ENCODE peak calls at places on chromosomes 6 and 20, in five cellular contexts. F is A673, N is fibroblast of lung, T is K562, E is hepatocyte. V is an unnamed sample.

GRCh38 chr6:4615891-4616290 is 160.3 kb upstream of the CDYL start:
- DNase-seq in E (no peak), N (no peak), F (no peak), T (no peak), V (no peak)

GRCh38 chr6:26445934-26446667 is 5.8 kb downstream of the BTN3A3 start:
- DNase-seq in E (no peak), T (no peak), F (no peak), N (no peak), V (no peak)

GRCh38 chr6:37485259-37485658 is 14.4 kb downstream of the CCDC167 start:
- DNase-seq in N (no peak), F (no peak), T (peak; percentile 63), E (no peak), V (peak; percentile 51)

GRCh38 chr20:61584851-61585250 is 332.8 kb downstream of the CDH4 start:
- DNase-seq in F (no peak), N (no peak), T (peak; percentile 6), E (no peak), V (no peak)

GRCh38 chr20:60446273-60447111 is 488.3 kb downstream of the CDH26 start:
- DNase-seq in E (no peak), T (no peak), F (no peak), N (peak; percentile 4), V (no peak)

GRCh38 chr6:152750694-152751093 is at the start of gene VIP:
- DNase-seq in E (peak; percentile 64), T (peak; percentile 37), F (peak; percentile 56), N (peak; percentile 24), V (peak; percentile 82)

GRCh38 chr20:37096415-37097039 is 730 bp upstream of the RBL1 start:
- DNase-seq in F (no peak), T (peak; percentile 61), E (no peak), N (no peak), V (peak; percentile 7)

GRCh38 chr20:38893485-38894090 is 32.6 kb upstream of the FAM83D start:
- DNase-seq in F (peak; percentile 46), N (peak; percentile 8), T (peak; percentile 82), E (peak; percentile 79), V (peak; percentile 76)

GRCh38 chr6:140752234-140752633 is 1377.8 kb upstream of the CITED2 start:
- DNase-seq in N (no peak), T (no peak), E (no peak), F (no peak), V (no peak)

GRCh38 chr6:42653851-42654250 is 68.5 kb downstream of the PRPH2 start:
- DNase-seq in T (no peak), E (no peak), N (no peak), F (no peak), V (no peak)

GRCh38 chr6:138035070-138035469 is 72.1 kb downstream of the PERP start:
- DNase-seq in T (no peak), N (no peak), E (no peak), F (no peak), V (no peak)

GRCh38 chr6:119979862-119980261 is 630.3 kb upstream of the MAN1A1 start:
- DNase-seq in N (no peak), F (peak; percentile 13), T (peak; percentile 9), E (no peak), V (peak; percentile 40)

GRCh38 chr20:396619-397431 is 11.3 kb upstream of the RBCK1 start:
- DNase-seq in E (no peak), F (no peak), T (no peak), N (no peak), V (no peak)

GRCh38 chr6:17179246-17180073 is 77.6 kb downstream of the STMND1 start:
- DNase-seq in F (no peak), T (no peak), N (peak; percentile 67), E (no peak), V (no peak)

GRCh38 chr6:7770111-7770510 is 44.2 kb downstream of the BMP6 start:
- DNase-seq in T (no peak), N (peak; percentile 84), F (no peak), E (no peak), V (no peak)

GRCh38 chr20:41359541-41360011 is 7.0 kb downstream of the EMILIN3 start:
- DNase-seq in E (no peak), F (no peak), T (no peak), N (no peak), V (no peak)

GRCh38 chr6:2982464-2983121 is 11.2 kb upstream of the SERPINB6 start:
- DNase-seq in F (no peak), N (no peak), E (no peak), T (peak; percentile 65), V (no peak)

GRCh38 chr6:158283304-158284005 is 28.8 kb upstream of the TULP4 start:
- DNase-seq in F (no peak), T (no peak), N (peak; percentile 67), E (no peak), V (peak; percentile 70)

GRCh38 chr20:34295284-34295683 is 7.9 kb downstream of the AHCY start:
- DNase-seq in F (no peak), T (no peak), E (no peak), N (no peak), V (no peak)

GRCh38 chr20:58553841-58554240 is 38.6 kb upstream of the APCDD1L start:
- DNase-seq in N (peak; percentile 80), T (no peak), F (no peak), E (peak; percentile 46), V (no peak)

GRCh38 chr20:8756410-8756809 is 312.5 kb upstream of the PLCB4 start:
- DNase-seq in F (peak; percentile 18), E (peak; percentile 41), N (peak; percentile 95), T (peak; percentile 25), V (no peak)

GRCh38 chr20:57391439-57392129 is 388 bp downstream of the RBM38 start:
- DNase-seq in T (peak; percentile 63), E (peak; percentile 66), N (peak; percentile 19), F (peak; percentile 33), V (peak; percentile 54)

GRCh38 chr6:160853946-160854345 is 137.6 kb upstream of the MAP3K4 start:
- DNase-seq in F (no peak), N (no peak), T (no peak), E (no peak), V (no peak)

GRCh38 chr6:1626481-1626880 is 16.8 kb downstream of the FOXC1 start:
- DNase-seq in E (no peak), N (no peak), T (no peak), F (peak; percentile 54), V (no peak)
- H3K27me3 ChIP-seq in E (peaks cover 84% of the 10 kb centered on the region), N (peaks cover 17% of the 10 kb centered on the region), T (peaks cover 46% of the 10 kb centered on the region), F (peaks cover 64% of the 10 kb centered on the region), V (peaks cover 98% of the 10 kb centered on the region)

GRCh38 chr6:109360791-109361190 is 21.5 kb downstream of the CD164 start:
- DNase-seq in E (no peak), N (no peak), T (no peak), F (no peak), V (no peak)
- H3K27ac ChIP-seq in E (no peak overlapping the region), N (no peak overlapping the region), T (no peak overlapping the region), F (no peak overlapping the region), V (no peak overlapping the region)

GRCh38 chr6:170297577-170298330 is 6.9 kb upstream of the DLL1 start:
- DNase-seq in N (no peak), F (no peak), E (no peak), T (no peak), V (peak; percentile 73)

GRCh38 chr6:170296746-170297576 is 6.1 kb upstream of the DLL1 start:
- DNase-seq in F (no peak), T (no peak), E (no peak), N (no peak), V (peak; percentile 89)

GRCh38 chr6:170295519-170296422 is 4.9 kb upstream of the DLL1 start:
- DNase-seq in E (peak; percentile 63), T (peak; percentile 38), F (peak; percentile 48), N (no peak), V (peak; percentile 95)

GRCh38 chr6:170294813-170295518 is 4.1 kb upstream of the DLL1 start:
- DNase-seq in F (no peak), T (no peak), E (no peak), N (no peak), V (no peak)

DNA sequence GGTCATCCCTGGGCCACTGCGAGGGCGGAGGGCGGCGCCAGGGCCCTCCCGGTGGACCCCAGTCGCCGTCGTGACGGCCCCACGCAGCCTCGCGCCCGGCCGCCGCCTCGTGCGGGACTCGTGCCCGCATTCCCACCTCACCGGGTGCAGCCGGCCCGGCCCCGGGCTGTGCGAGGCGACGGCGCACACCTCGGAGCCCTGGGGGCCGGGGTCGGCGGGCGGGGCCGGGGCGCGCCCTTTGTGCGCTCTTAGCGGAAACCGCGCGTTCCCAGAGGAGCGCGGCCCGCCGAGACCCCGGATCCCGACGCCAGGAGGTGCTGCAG is 5.5 kb upstream of the DLL1 start:
- DNase-seq in N (no peak), E (no peak), F (no peak), T (no peak), V (peak; percentile 91)
- TF ChIP-seq EZH2 in N (no peak), E (no peak), F (no peak), T (no peak), V (no peak)

DNA sequence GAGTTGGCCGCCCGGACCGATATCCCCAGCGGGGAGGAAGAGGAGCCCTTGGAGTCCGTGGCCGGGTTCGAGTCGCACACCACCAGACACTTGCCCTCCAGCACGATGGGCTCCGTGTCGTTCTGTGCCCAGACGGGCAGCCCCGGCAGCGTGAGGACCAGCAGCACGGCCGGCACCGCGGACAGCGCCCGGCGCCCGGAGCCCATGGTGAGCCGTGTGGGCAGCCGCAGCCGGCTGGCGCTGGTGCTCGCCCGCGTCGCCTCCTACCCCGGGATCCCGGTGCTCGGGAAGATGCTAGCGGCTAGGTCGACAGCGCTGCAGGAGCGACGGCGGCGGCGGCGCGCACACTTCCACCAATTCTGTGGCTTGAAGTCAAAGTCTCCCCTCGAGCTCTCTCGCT is 1.4 kb downstream of the CBLN4 start:
- DNase-seq in T (no peak), N (peak; percentile 0), F (no peak), E (peak; percentile 12), V (peak; percentile 63)
- H3K27me3 ChIP-seq in T (no peaks in the 10 kb centered on the region), N (no peaks in the 10 kb centered on the region), F (no peaks in the 10 kb centered on the region), E (peaks cover 11% of the 10 kb centered on the region), V (peaks cover 71% of the 10 kb centered on the region)

GRCh38 chr20:63915471-63915870 is 20.5 kb downstream of the DNAJC5 start:
- DNase-seq in T (no peak), N (no peak), F (no peak), E (no peak), V (no peak)
- H3K27ac ChIP-seq in T (no peak overlapping the region), N (no peak overlapping the region), F (no peak overlapping the region), E (no peak overlapping the region), V (no peak overlapping the region)

V was measured in neural progenitor cell.